ENCODE peak calls at places on chromosomes 11 and 22, in five cellular contexts. One of them, this sample, is unnamed.

GRCh38 chr11:124193221-124193945 is 10.2 kb downstream of the OR10D3 start:
- DNase-seq in cardiac fibroblast: no peak
- DNase-seq in A172: no peak
- DNase-seq in right cardiac atrium: no peak
- DNase-seq in DMS 273 treated with DMSO at 0.1 percent for 48 hours: no peak
- DNase-seq in this sample: no peak

GRCh38 chr11:720642-721346 is 14.8 kb downstream of the EPS8L2 start:
- DNase-seq in right cardiac atrium: peak; percentile 81
- DNase-seq in A172: no peak
- DNase-seq in cardiac fibroblast: no peak
- DNase-seq in DMS 273 treated with DMSO at 0.1 percent for 48 hours: no peak
- DNase-seq in this sample: no peak

GRCh38 chr11:72113170-72113808 is 794 bp upstream of the ANAPC15 start:
- DNase-seq in cardiac fibroblast: peak; percentile 28
- DNase-seq in DMS 273 treated with DMSO at 0.1 percent for 48 hours: no peak
- DNase-seq in A172: peak; percentile 26
- DNase-seq in right cardiac atrium: no peak
- DNase-seq in this sample: no peak

GRCh38 chr11:16357776-16358175 is 1.4 kb upstream of the SOX6 start:
- DNase-seq in A172: no peak
- DNase-seq in cardiac fibroblast: no peak
- DNase-seq in DMS 273 treated with DMSO at 0.1 percent for 48 hours: no peak
- DNase-seq in right cardiac atrium: no peak
- DNase-seq in this sample: no peak

GRCh38 chr11:78196661-78197091 is 8.0 kb downstream of the USP35 start:
- DNase-seq in right cardiac atrium: no peak
- DNase-seq in A172: no peak
- DNase-seq in DMS 273 treated with DMSO at 0.1 percent for 48 hours: no peak
- DNase-seq in cardiac fibroblast: no peak
- DNase-seq in this sample: peak; percentile 34

GRCh38 chr11:120413480-120413879 is 77.3 kb downstream of the ARHGEF12 start:
- DNase-seq in right cardiac atrium: no peak
- DNase-seq in DMS 273 treated with DMSO at 0.1 percent for 48 hours: no peak
- DNase-seq in A172: peak; percentile 10
- DNase-seq in cardiac fibroblast: peak; percentile 61
- DNase-seq in this sample: no peak

GRCh38 chr22:25930710-25931353 is 188.8 kb downstream of the MYO18B start:
- DNase-seq in cardiac fibroblast: no peak
- DNase-seq in A172: no peak
- DNase-seq in DMS 273 treated with DMSO at 0.1 percent for 48 hours: no peak
- DNase-seq in right cardiac atrium: no peak
- DNase-seq in this sample: no peak

GRCh38 chr22:49193348-49193747 is 634.3 kb downstream of the BRD1 start:
- DNase-seq in right cardiac atrium: no peak
- DNase-seq in cardiac fibroblast: no peak
- DNase-seq in A172: no peak
- DNase-seq in DMS 273 treated with DMSO at 0.1 percent for 48 hours: no peak
- DNase-seq in this sample: peak; percentile 70

GRCh38 chr11:62452261-62452660 is 33.4 kb downstream of the SCGB1A1 start:
- DNase-seq in A172: no peak
- DNase-seq in right cardiac atrium: no peak
- DNase-seq in cardiac fibroblast: no peak
- DNase-seq in DMS 273 treated with DMSO at 0.1 percent for 48 hours: no peak
- DNase-seq in this sample: no peak

GRCh38 chr11:62295504-62295903 is 3.4 kb downstream of the SCGB1D4 start:
- DNase-seq in DMS 273 treated with DMSO at 0.1 percent for 48 hours: no peak
- DNase-seq in cardiac fibroblast: peak; percentile 39
- DNase-seq in A172: peak; percentile 12
- DNase-seq in right cardiac atrium: no peak
- DNase-seq in this sample: no peak

GRCh38 chr11:4459470-4459869 is 10.4 kb downstream of the OR52K2 start:
- DNase-seq in cardiac fibroblast: peak; percentile 65
- DNase-seq in right cardiac atrium: no peak
- DNase-seq in DMS 273 treated with DMSO at 0.1 percent for 48 hours: no peak
- DNase-seq in A172: no peak
- DNase-seq in this sample: peak; percentile 67

GRCh38 chr22:19877626-19878339 is 23.1 kb upstream of the GNB1L start:
- DNase-seq in cardiac fibroblast: peak; percentile 77
- DNase-seq in right cardiac atrium: peak; percentile 41
- DNase-seq in DMS 273 treated with DMSO at 0.1 percent for 48 hours: no peak
- DNase-seq in A172: no peak
- DNase-seq in this sample: peak; percentile 11

GRCh38 chr22:41564563-41564962 is 3.8 kb downstream of the CSDC2 start:
- DNase-seq in A172: no peak
- DNase-seq in DMS 273 treated with DMSO at 0.1 percent for 48 hours: no peak
- DNase-seq in right cardiac atrium: no peak
- DNase-seq in cardiac fibroblast: peak; percentile 48
- DNase-seq in this sample: no peak

GRCh38 chr11:112516261-112516660 is 255.6 kb upstream of the PLET1 start:
- DNase-seq in A172: peak; percentile 13
- DNase-seq in DMS 273 treated with DMSO at 0.1 percent for 48 hours: no peak
- DNase-seq in right cardiac atrium: no peak
- DNase-seq in cardiac fibroblast: no peak
- DNase-seq in this sample: no peak

GRCh38 chr22:43310311-43310710 is 32.9 kb downstream of the SCUBE1 start:
- DNase-seq in cardiac fibroblast: no peak
- DNase-seq in DMS 273 treated with DMSO at 0.1 percent for 48 hours: no peak
- DNase-seq in right cardiac atrium: no peak
- DNase-seq in A172: no peak
- DNase-seq in this sample: peak; percentile 50

GRCh38 chr11:78688460-78688859 is 113.8 kb upstream of the NARS2 start:
- DNase-seq in A172: no peak
- DNase-seq in cardiac fibroblast: no peak
- DNase-seq in right cardiac atrium: no peak
- DNase-seq in DMS 273 treated with DMSO at 0.1 percent for 48 hours: no peak
- DNase-seq in this sample: no peak

GRCh38 chr22:50674127-50674493 is 1.5 kb downstream of the SHANK3 start:
- DNase-seq in DMS 273 treated with DMSO at 0.1 percent for 48 hours: no peak
- DNase-seq in A172: no peak
- DNase-seq in cardiac fibroblast: no peak
- DNase-seq in right cardiac atrium: no peak
- DNase-seq in this sample: no peak

GRCh38 chr11:125442946-125443345 is 53.1 kb downstream of the FEZ1 start:
- DNase-seq in right cardiac atrium: no peak
- DNase-seq in A172: no peak
- DNase-seq in DMS 273 treated with DMSO at 0.1 percent for 48 hours: no peak
- DNase-seq in cardiac fibroblast: no peak
- DNase-seq in this sample: no peak

GRCh38 chr22:26314656-26315055 is 114.4 kb upstream of the ASPHD2 start:
- DNase-seq in right cardiac atrium: no peak
- DNase-seq in DMS 273 treated with DMSO at 0.1 percent for 48 hours: no peak
- DNase-seq in cardiac fibroblast: no peak
- DNase-seq in A172: no peak
- DNase-seq in this sample: no peak

GRCh38 chr11:9817191-9817590 is 153.3 kb downstream of the SWAP70 start:
- DNase-seq in A172: no peak
- DNase-seq in cardiac fibroblast: no peak
- DNase-seq in right cardiac atrium: no peak
- DNase-seq in DMS 273 treated with DMSO at 0.1 percent for 48 hours: no peak
- DNase-seq in this sample: no peak

GRCh38 chr11:36333468-36333867 is 37.4 kb downstream of the PRR5L start:
- DNase-seq in cardiac fibroblast: peak; percentile 85
- DNase-seq in DMS 273 treated with DMSO at 0.1 percent for 48 hours: no peak
- DNase-seq in right cardiac atrium: no peak
- DNase-seq in A172: no peak
- DNase-seq in this sample: no peak

GRCh38 chr11:61769169-61769920 is 16.9 kb downstream of the MYRF start:
- DNase-seq in A172: peak; percentile 27
- DNase-seq in DMS 273 treated with DMSO at 0.1 percent for 48 hours: no peak
- DNase-seq in right cardiac atrium: no peak
- DNase-seq in cardiac fibroblast: no peak
- DNase-seq in this sample: no peak

GRCh38 chr22:40216041-40216756 is 38.5 kb downstream of the TNRC6B start:
- DNase-seq in cardiac fibroblast: no peak
- DNase-seq in A172: no peak
- DNase-seq in right cardiac atrium: no peak
- DNase-seq in DMS 273 treated with DMSO at 0.1 percent for 48 hours: no peak
- DNase-seq in this sample: no peak

GRCh38 chr11:762421-763072 is 14.7 kb downstream of the GATD1 start:
- DNase-seq in A172: peak; percentile 95
- DNase-seq in cardiac fibroblast: peak; percentile 93
- DNase-seq in right cardiac atrium: peak; percentile 64
- DNase-seq in DMS 273 treated with DMSO at 0.1 percent for 48 hours: peak; percentile 72
- DNase-seq in this sample: no peak

GRCh38 chr11:82757660-82758301 is 24.1 kb upstream of the FAM181B start:
- DNase-seq in right cardiac atrium: no peak
- DNase-seq in A172: no peak
- DNase-seq in cardiac fibroblast: no peak
- DNase-seq in DMS 273 treated with DMSO at 0.1 percent for 48 hours: no peak
- DNase-seq in this sample: no peak

This sample was measured in Right ventricle myocardium inferior.